ENCODE peak calls at places on chromosome 17, in six cellular contexts. One of them, this sample, is unnamed.

GRCh38 chr17:75909812-75910274 is 5.2 kb upstream of the MRPL38 start:
- DNase-seq in mesendoderm: no peak
- DNase-seq in H9: no peak
- DNase-seq in neuronal stem cell: no peak
- DNase-seq in IMR-90: peak; percentile 13
- DNase-seq in trophoblast cell: no peak
- DNase-seq in this sample: no peak

GRCh38 chr17:55172612-55173011 is 92.1 kb upstream of the HLF start:
- DNase-seq in mesendoderm: no peak
- DNase-seq in H9: no peak
- DNase-seq in neuronal stem cell: no peak
- DNase-seq in IMR-90: no peak
- DNase-seq in trophoblast cell: no peak
- DNase-seq in this sample: no peak

GRCh38 chr17:79008666-79009387 is 737 bp downstream of the CANT1 start:
- DNase-seq in mesendoderm: no peak
- DNase-seq in H9: no peak
- DNase-seq in neuronal stem cell: no peak
- DNase-seq in IMR-90: no peak
- DNase-seq in trophoblast cell: no peak
- DNase-seq in this sample: no peak

GRCh38 chr17:73396429-73397277 is 84.9 kb upstream of the CDC42EP4 start:
- DNase-seq in mesendoderm: no peak
- DNase-seq in H9: peak; percentile 25
- DNase-seq in neuronal stem cell: no peak
- DNase-seq in IMR-90: peak; percentile 4
- DNase-seq in trophoblast cell: no peak
- DNase-seq in this sample: no peak

GRCh38 chr17:51221322-51221721 is 38.5 kb downstream of the MBTD1 start:
- DNase-seq in mesendoderm: no peak
- DNase-seq in H9: no peak
- DNase-seq in neuronal stem cell: no peak
- DNase-seq in IMR-90: no peak
- DNase-seq in trophoblast cell: no peak
- DNase-seq in this sample: no peak

GRCh38 chr17:17020821-17021193 is 21.4 kb upstream of the MPRIP start:
- DNase-seq in mesendoderm: no peak
- DNase-seq in H9: no peak
- DNase-seq in neuronal stem cell: no peak
- DNase-seq in IMR-90: no peak
- DNase-seq in trophoblast cell: peak; percentile 83
- DNase-seq in this sample: no peak

GRCh38 chr17:46929413-46929812 is 6.5 kb downstream of the GOSR2 start:
- DNase-seq in mesendoderm: peak; percentile 69
- DNase-seq in H9: no peak
- DNase-seq in neuronal stem cell: no peak
- DNase-seq in IMR-90: peak; percentile 48
- DNase-seq in trophoblast cell: peak; percentile 42
- DNase-seq in this sample: no peak

GRCh38 chr17:68596411-68596945 is 4.7 kb downstream of the FAM20A start:
- DNase-seq in mesendoderm: no peak
- DNase-seq in H9: no peak
- DNase-seq in neuronal stem cell: no peak
- DNase-seq in IMR-90: no peak
- DNase-seq in trophoblast cell: no peak
- DNase-seq in this sample: no peak

GRCh38 chr17:78885956-78886355 is 17.0 kb downstream of the CEP295NL start:
- DNase-seq in mesendoderm: no peak
- DNase-seq in H9: no peak
- DNase-seq in neuronal stem cell: no peak
- DNase-seq in IMR-90: no peak
- DNase-seq in trophoblast cell: peak; percentile 58
- DNase-seq in this sample: no peak

GRCh38 chr17:77143306-77143705 is 2.5 kb downstream of the SEC14L1 start:
- DNase-seq in mesendoderm: no peak
- DNase-seq in H9: no peak
- DNase-seq in neuronal stem cell: no peak
- DNase-seq in IMR-90: no peak
- DNase-seq in trophoblast cell: no peak
- DNase-seq in this sample: no peak

GRCh38 chr17:62444063-62444462 is 20.4 kb downstream of the METTL2A start:
- DNase-seq in mesendoderm: no peak
- DNase-seq in H9: no peak
- DNase-seq in neuronal stem cell: no peak
- DNase-seq in IMR-90: no peak
- DNase-seq in trophoblast cell: peak; percentile 56
- DNase-seq in this sample: no peak

GRCh38 chr17:44527954-44528353 is 24.7 kb upstream of the GPATCH8 start:
- DNase-seq in mesendoderm: no peak
- DNase-seq in H9: no peak
- DNase-seq in neuronal stem cell: no peak
- DNase-seq in IMR-90: no peak
- DNase-seq in trophoblast cell: no peak
- DNase-seq in this sample: no peak

GRCh38 chr17:70510288-70510687 is 341.0 kb downstream of the KCNJ2 start:
- DNase-seq in mesendoderm: no peak
- DNase-seq in H9: no peak
- DNase-seq in neuronal stem cell: no peak
- DNase-seq in IMR-90: no peak
- DNase-seq in trophoblast cell: no peak
- DNase-seq in this sample: no peak

GRCh38 chr17:55420067-55420775 is 1.4 kb downstream of the MMD start:
- DNase-seq in mesendoderm: no peak
- DNase-seq in H9: no peak
- DNase-seq in neuronal stem cell: no peak
- DNase-seq in IMR-90: no peak
- DNase-seq in trophoblast cell: peak; percentile 79
- DNase-seq in this sample: no peak

GRCh38 chr17:82237083-82237745 is 8.4 kb downstream of the SLC16A3 start:
- DNase-seq in mesendoderm: no peak
- DNase-seq in H9: peak; percentile 79
- DNase-seq in neuronal stem cell: no peak
- DNase-seq in IMR-90: no peak
- DNase-seq in trophoblast cell: peak; percentile 13
- DNase-seq in this sample: no peak

GRCh38 chr17:35917519-35918213 is 12.9 kb downstream of the RDM1 start:
- DNase-seq in mesendoderm: no peak
- DNase-seq in H9: no peak
- DNase-seq in neuronal stem cell: no peak
- DNase-seq in IMR-90: no peak
- DNase-seq in trophoblast cell: no peak
- DNase-seq in this sample: no peak

DNA sequence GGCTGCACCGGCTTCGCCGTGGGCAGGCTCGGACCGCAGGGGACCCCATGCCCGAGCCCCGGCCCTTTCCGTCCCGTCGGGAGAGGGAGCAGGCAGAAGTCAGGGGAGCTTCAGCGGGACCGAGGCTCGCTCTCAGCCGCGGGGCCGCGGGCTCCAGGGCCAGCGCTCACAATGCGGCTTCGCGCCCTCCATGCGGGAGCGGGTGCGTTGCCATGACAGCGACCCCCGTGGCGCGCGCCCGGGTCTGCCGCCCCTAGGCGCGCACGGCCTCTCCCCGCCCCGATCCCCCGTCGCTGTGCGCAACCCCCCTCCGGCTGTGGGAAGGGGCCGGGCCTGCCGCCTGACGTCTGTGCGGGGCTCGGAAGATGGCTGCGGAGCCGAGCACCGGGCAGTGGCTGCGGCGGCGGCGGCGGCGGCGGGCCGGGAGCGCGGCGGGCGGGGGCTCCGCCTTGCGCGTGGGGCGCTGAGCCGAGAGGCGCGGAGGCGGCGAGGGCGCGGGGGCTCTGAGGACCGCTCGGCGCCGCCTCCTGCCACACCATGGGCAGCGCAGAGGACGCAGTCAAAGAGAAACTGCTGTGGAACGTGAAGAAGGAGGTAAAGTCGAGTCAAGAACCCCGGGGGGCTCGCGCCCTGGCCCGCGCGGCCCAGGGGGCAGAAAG is at the start of gene SGSM2:
- DNase-seq in mesendoderm: peak; percentile 38
- DNase-seq in H9: peak; percentile 62
- DNase-seq in neuronal stem cell: peak; percentile 59
- DNase-seq in IMR-90: peak; percentile 34
- DNase-seq in trophoblast cell: peak; percentile 47
- DNase-seq in this sample: no peak
- H2BK5ac ChIP-seq in mesendoderm: no peak within 1 kb of the TSS
- H2BK5ac ChIP-seq in H9: no peak within 1 kb of the TSS
- H2BK5ac ChIP-seq in neuronal stem cell: peak within 1 kb of the TSS; percentile 46
- H2BK5ac ChIP-seq in IMR-90: peak within 1 kb of the TSS; percentile 71
- H2BK5ac ChIP-seq in trophoblast cell: peak within 1 kb of the TSS; percentile 46
- H2BK5ac ChIP-seq in this sample: peak within 1 kb of the TSS; percentile 84

GRCh38 chr17:29149431-29150064 is 30.6 kb downstream of the MYO18A start:
- DNase-seq in mesendoderm: no peak
- DNase-seq in H9: peak; percentile 61
- DNase-seq in neuronal stem cell: no peak
- DNase-seq in IMR-90: peak; percentile 36
- DNase-seq in trophoblast cell: no peak
- DNase-seq in this sample: no peak
- H2BK5ac ChIP-seq in mesendoderm: no peak overlapping the region
- H2BK5ac ChIP-seq in H9: no peak overlapping the region
- H2BK5ac ChIP-seq in neuronal stem cell: peak overlapping the region; percentile 6
- H2BK5ac ChIP-seq in IMR-90: peak overlapping the region; percentile 77
- H2BK5ac ChIP-seq in trophoblast cell: no peak overlapping the region
- H2BK5ac ChIP-seq in this sample: no peak overlapping the region

DNA sequence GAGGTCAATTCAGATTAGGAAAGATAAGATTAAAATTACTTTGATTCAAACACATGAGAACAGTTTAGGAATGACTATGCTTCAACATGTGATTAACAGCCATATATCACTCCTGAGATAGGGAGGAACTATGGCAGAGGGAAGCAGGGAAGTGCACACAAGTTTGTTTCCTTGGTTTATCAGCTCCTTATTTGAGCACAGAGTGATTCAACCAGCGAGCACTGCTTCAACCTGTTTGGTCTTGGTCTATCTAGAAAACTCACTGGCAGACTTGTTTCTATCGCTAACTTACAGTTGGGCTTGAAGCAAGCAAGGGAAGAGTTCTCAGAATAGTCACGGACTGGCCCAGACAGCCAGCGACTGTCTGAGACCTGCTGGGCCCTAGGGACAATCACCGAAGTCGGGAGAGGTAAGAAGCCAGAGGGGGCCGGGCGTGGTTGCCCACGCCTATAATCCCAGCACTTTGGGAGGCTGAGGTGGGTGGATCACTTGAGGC is 23.5 kb downstream of the TUBG1 start:
- DNase-seq in mesendoderm: no peak
- DNase-seq in H9: no peak
- DNase-seq in neuronal stem cell: no peak
- DNase-seq in IMR-90: no peak
- DNase-seq in trophoblast cell: no peak
- DNase-seq in this sample: no peak
- H2BK5ac ChIP-seq in mesendoderm: no peak overlapping the region
- H2BK5ac ChIP-seq in H9: no peak overlapping the region
- H2BK5ac ChIP-seq in neuronal stem cell: no peak overlapping the region
- H2BK5ac ChIP-seq in IMR-90: no peak overlapping the region
- H2BK5ac ChIP-seq in trophoblast cell: no peak overlapping the region
- H2BK5ac ChIP-seq in this sample: no peak overlapping the region

DNA sequence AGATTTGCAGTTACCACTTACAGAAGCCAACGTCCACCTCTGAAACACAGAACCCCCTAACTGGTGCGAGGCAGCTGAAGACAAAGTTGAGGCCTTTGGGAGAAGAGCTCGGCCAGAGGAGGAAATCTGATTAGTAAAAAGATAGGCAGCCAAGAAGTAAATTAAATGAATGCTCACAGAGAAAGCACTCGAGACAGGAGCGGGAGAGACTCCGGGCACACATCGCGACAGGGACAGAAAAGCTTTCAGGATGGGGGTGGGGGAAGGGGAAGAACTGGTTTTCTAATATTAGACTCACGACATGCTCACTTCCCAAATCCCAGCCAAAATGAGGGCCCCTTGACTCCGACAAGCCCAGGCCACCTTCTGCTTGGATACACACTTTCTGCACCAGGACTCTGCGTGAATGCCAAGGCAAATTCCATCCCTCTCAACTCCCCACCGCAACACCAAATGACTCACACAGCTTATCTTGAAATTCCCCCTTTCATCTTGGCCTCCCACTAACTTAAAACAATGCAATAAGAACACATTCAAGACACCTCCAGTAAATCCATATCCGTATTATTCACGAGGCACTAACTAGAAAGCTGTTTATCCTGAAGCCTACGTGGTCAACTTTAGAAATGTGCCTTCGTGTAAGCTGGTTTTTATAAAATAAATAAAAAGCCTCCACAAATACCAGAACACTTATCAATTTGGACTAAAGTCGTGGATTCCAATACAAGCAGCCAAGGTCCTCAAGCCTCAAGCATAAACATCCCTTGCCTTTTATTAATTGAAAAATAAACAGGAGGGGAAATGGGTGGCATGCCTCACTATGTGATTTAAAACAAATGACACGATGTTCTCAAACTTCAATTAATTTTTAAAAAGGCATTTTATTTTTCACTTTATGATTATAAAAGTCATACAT is 46.1 kb downstream of the NXN start:
- DNase-seq in mesendoderm: peak; percentile 99
- DNase-seq in H9: peak; percentile 71
- DNase-seq in neuronal stem cell: no peak
- DNase-seq in IMR-90: peak; percentile 99
- DNase-seq in trophoblast cell: peak; percentile 72
- DNase-seq in this sample: no peak
- H2BK5ac ChIP-seq in mesendoderm: peak overlapping the region; percentile 100
- H2BK5ac ChIP-seq in H9: no peak overlapping the region
- H2BK5ac ChIP-seq in neuronal stem cell: no peak overlapping the region
- H2BK5ac ChIP-seq in IMR-90: peak overlapping the region; percentile 91
- H2BK5ac ChIP-seq in trophoblast cell: peak overlapping the region; percentile 72
- H2BK5ac ChIP-seq in this sample: peak overlapping the region; percentile 91